ENCODE peak calls at places on chromosomes 3 and 15, in eight cellular contexts. E is RWPE1, Y is tibial artery, P is lung, I is nephron progenitor cell, R is left lung, D is coronary artery, Z is mucosa of descending colon. O is an unnamed sample.

GRCh38 chr3:186705882-186706780 is 11.0 kb upstream of the KNG1 start:
- DNase-seq in E (no peak), Y (no peak), P (no peak), I (no peak), R (no peak), D (no peak), Z (no peak), O (no peak)

GRCh38 chr3:151085227-151085888 is at the start of gene MED12L:
- DNase-seq in E (peak), Y (peak), P (peak), I (peak), R (peak), D (no peak), Z (peak), O (peak)

GRCh38 chr3:168040624-168041208 is 55.0 kb downstream of the GOLIM4 start:
- DNase-seq in E (peak), Y (no peak), P (no peak), I (no peak), R (no peak), D (no peak), Z (no peak), O (no peak)

GRCh38 chr15:76286231-76286879 is 24.9 kb downstream of the ETFA start:
- DNase-seq in E (no peak), Y (no peak), P (no peak), I (no peak), R (no peak), D (no peak), Z (peak), O (no peak)

GRCh38 chr15:71785996-71786395 is 24.4 kb upstream of the NR2E3 start:
- DNase-seq in E (no peak), Y (no peak), P (no peak), I (no peak), R (no peak), D (no peak), Z (no peak), O (no peak)

GRCh38 chr3:40848411-40848810 is 323.7 kb downstream of the ZNF621 start:
- DNase-seq in E (no peak), Y (no peak), P (no peak), I (no peak), R (no peak), D (no peak), Z (no peak), O (no peak)

GRCh38 chr3:187802928-187803259 is 57.6 kb upstream of the BCL6 start:
- DNase-seq in E (no peak), Y (no peak), P (no peak), I (no peak), R (no peak), D (no peak), Z (no peak), O (no peak)

GRCh38 chr15:79615754-79616153 is 183.6 kb downstream of the MINAR1 start:
- DNase-seq in E (no peak), Y (no peak), P (no peak), I (no peak), R (no peak), D (no peak), Z (no peak), O (no peak)

GRCh38 chr3:63791974-63792373 is 27.1 kb upstream of the C3orf49 start:
- DNase-seq in E (peak), Y (no peak), P (no peak), I (no peak), R (no peak), D (no peak), Z (peak), O (no peak)
- TF ChIP-seq CTCF in E (no peak), Y (peak), P (no peak), I (no peak), R (no peak), D (no peak), Z (no peak), O (peak)

GRCh38 chr3:132721479-132722164 is 587 bp downstream of the NPHP3 start:
- DNase-seq in E (peak), Y (peak), P (peak), I (peak), R (peak), D (peak), Z (peak), O (peak)
- TF ChIP-seq CTCF in E (peak), Y (peak), P (no peak), I (no peak), R (peak), D (peak), Z (peak), O (peak)

DNA sequence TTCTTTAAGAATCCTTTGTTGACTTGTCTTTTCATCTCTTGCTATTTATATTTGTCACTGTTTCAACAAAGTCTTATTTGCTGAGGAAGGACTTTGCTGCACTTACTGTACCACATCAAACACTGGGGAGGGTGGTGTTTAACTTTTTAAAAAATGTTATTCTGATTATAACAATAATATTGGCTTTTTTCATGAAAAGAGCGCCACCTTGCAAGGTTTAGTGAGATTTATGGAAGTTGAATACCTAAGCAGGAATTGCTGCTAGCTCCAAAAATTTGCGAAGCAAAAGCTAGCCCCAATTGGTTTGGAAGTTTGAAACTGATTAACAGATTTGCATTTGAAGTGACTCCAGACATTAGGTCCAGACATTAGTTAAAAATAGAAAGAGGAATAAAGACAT is 6.7 kb downstream of the ZIC1 start:
- DNase-seq in E (no peak), Y (no peak), P (no peak), I (no peak), R (no peak), D (no peak), Z (no peak), O (no peak)
- TF ChIP-seq CTCF in E (no peak), Y (no peak), P (no peak), I (no peak), R (no peak), D (no peak), Z (no peak), O (no peak)

DNA sequence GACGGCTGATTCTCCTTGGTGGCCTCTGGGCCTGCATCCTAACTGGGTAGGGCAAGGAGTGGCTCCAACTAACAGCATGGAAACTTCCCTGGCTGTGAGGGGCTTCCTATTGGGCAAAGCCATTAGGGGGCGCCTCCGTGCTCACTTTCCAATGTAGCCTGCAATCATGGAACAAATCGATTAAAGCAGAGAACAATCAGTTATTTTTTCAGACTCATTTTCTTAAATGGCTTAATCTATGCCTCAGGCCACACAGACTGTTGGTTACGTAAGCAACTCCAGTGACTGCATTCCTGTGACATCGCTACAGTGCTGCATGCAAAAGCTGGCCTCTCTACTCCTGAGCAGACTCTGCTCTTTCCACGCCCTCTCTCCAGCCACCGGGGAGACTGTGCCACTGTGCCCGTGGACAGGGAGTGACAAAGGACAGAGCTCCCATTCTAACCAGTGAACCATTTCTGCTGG is 278.9 kb downstream of the KLF13 start:
- DNase-seq in E (peak), Y (no peak), P (no peak), I (peak), R (no peak), D (no peak), Z (no peak), O (no peak)
- TF ChIP-seq CTCF in E (no peak), Y (no peak), P (no peak), I (peak), R (no peak), D (no peak), Z (no peak), O (peak)

O was measured in progenitor cell of endocrine pancreas.